ENCODE peak calls at places on chromosomes 2 and 18, in nine cellular contexts. T, V, M, D, E, C, S, J and G are unnamed samples.

GRCh38 chr18:2588666-2589344 is 17.4 kb downstream of the NDC80 start:
- DNase-seq in S (no peak), T (no peak), V (no peak), C (no peak), E (no peak), M (no peak), J (no peak), D (peak), G (no peak)

GRCh38 chr2:20674974-20675679 is 8.2 kb downstream of the GDF7 start:
- DNase-seq in C (peak), T (no peak), J (peak), E (peak), D (peak), M (no peak), S (no peak), V (peak), G (no peak)

GRCh38 chr2:56811401-56811800 is 627.6 kb downstream of the CCDC85A start:
- DNase-seq in E (no peak), D (no peak), M (no peak), C (no peak), J (no peak), T (no peak), S (no peak), V (no peak), G (no peak)

GRCh38 chr2:182170341-182170740 is 184.7 kb downstream of the PPP1R1C start:
- DNase-seq in J (no peak), D (no peak), M (no peak), S (no peak), E (no peak), V (no peak), T (no peak), C (no peak), G (no peak)

GRCh38 chr2:210318491-210318890 is 3.5 kb upstream of the MYL1 start:
- DNase-seq in V (no peak), M (no peak), C (no peak), T (no peak), E (no peak), S (no peak), J (no peak), D (no peak), G (no peak)

GRCh38 chr2:176085861-176086771 is 2.4 kb upstream of the EVX2 start:
- DNase-seq in C (no peak), V (peak), T (peak), M (peak), D (peak), S (no peak), J (peak), E (peak), G (no peak)

GRCh38 chr2:139214806-139215205 is 434.6 kb upstream of the NXPH2 start:
- DNase-seq in V (no peak), S (no peak), J (peak), D (no peak), M (no peak), T (no peak), C (no peak), E (no peak), G (no peak)

GRCh38 chr2:188414412-188414811 is 122.7 kb downstream of the GULP1 start:
- DNase-seq in C (no peak), V (peak), T (no peak), D (peak), M (no peak), S (no peak), E (no peak), J (no peak), G (peak)

GRCh38 chr2:143545059-143545458 is 415.8 kb downstream of the ARHGAP15 start:
- DNase-seq in D (no peak), C (no peak), T (no peak), V (no peak), E (no peak), J (no peak), S (no peak), M (no peak), G (no peak)

GRCh38 chr2:200944467-200945394 is 18.7 kb downstream of the ORC2 start:
- DNase-seq in D (peak), T (no peak), S (no peak), M (no peak), J (peak), E (peak), C (peak), V (peak), G (no peak)

GRCh38 chr2:178317807-178318206 is 123.5 kb downstream of the OSBPL6 start:
- DNase-seq in V (no peak), T (no peak), D (no peak), M (no peak), J (no peak), S (no peak), E (no peak), C (peak), G (no peak)

GRCh38 chr2:29226808-29227207 is 111.6 kb downstream of the CLIP4 start:
- DNase-seq in T (no peak), D (no peak), S (no peak), J (no peak), V (no peak), M (no peak), E (no peak), C (no peak), G (no peak)